ENCODE peak calls at places on chromosomes 2 and 18, in six cellular contexts. E is A549, F is K562, U is HepG2, T is endothelial cell of umbilical vein, Q is GM12878. N is an unnamed sample.

GRCh38 chr2:238320648-238321281 is 447 bp downstream of the TRAF3IP1 start:
- DNase-seq in Q (no peak), T (no peak), F (peak), E (no peak), U (no peak), N (peak)

GRCh38 chr2:71668326-71669057 is 215.1 kb downstream of the DYSF start:
- DNase-seq in F (no peak), E (no peak), Q (no peak), T (no peak), U (no peak), N (no peak)

GRCh38 chr2:14903709-14904374 is 271.3 kb downstream of the LRATD1 start:
- DNase-seq in E (peak), T (no peak), Q (peak), F (peak), U (peak), N (peak)

GRCh38 chr2:174522553-174522952 is 35.7 kb upstream of the GPR155 start:
- DNase-seq in Q (no peak), F (no peak), T (peak), E (peak), U (no peak), N (peak)

GRCh38 chr2:56167616-56168015 is 16.2 kb upstream of the CCDC85A start:
- DNase-seq in F (no peak), E (no peak), T (no peak), Q (no peak), U (no peak), N (no peak)

GRCh38 chr18:23169683-23170082 is 34.4 kb downstream of the CABLES1 start:
- DNase-seq in E (no peak), F (no peak), U (no peak), Q (no peak), T (no peak), N (no peak)

GRCh38 chr2:23618696-23619530 is 233.9 kb downstream of the KLHL29 start:
- DNase-seq in U (no peak), T (no peak), E (no peak), Q (no peak), F (no peak), N (no peak)

GRCh38 chr2:54429811-54430600 is 26.1 kb upstream of the SPTBN1 start:
- DNase-seq in E (peak), Q (no peak), T (peak), F (peak), U (no peak), N (peak)

GRCh38 chr2:28360066-28360741 is 32.5 kb upstream of the FOSL2 start:
- DNase-seq in E (no peak), T (no peak), F (no peak), U (no peak), Q (no peak), N (peak)

GRCh38 chr2:241261628-241262027 is 53.8 kb downstream of the HDLBP start:
- DNase-seq in U (no peak), T (no peak), E (no peak), Q (no peak), F (no peak), N (no peak)

GRCh38 chr18:48889115-48889941 is 61.4 kb downstream of the SMAD7 start:
- DNase-seq in F (no peak), Q (no peak), U (no peak), T (no peak), E (no peak), N (no peak)

GRCh38 chr2:71252862-71253261 is 26.0 kb upstream of the PAIP2B start:
- DNase-seq in T (no peak), Q (no peak), E (no peak), F (no peak), U (no peak), N (no peak)

GRCh38 chr2:170396799-170397459 is 219.0 kb downstream of the MYO3B start:
- DNase-seq in Q (no peak), E (peak), T (peak), F (no peak), U (peak), N (peak)

GRCh38 chr2:40448476-40449079 is 3.3 kb downstream of the SLC8A1 start:
- DNase-seq in E (peak), F (no peak), U (peak), T (peak), Q (no peak), N (peak)

GRCh38 chr2:141641462-141641861 is 489.4 kb downstream of the LRP1B start:
- DNase-seq in E (no peak), F (no peak), U (no peak), T (no peak), Q (no peak), N (no peak)

GRCh38 chr2:240993446-240994160 is 4.8 kb upstream of the SNED1 start:
- DNase-seq in E (no peak), U (no peak), Q (no peak), F (no peak), T (no peak), N (no peak)

GRCh38 chr18:77098033-77098432 is 34.5 kb downstream of the MBP start:
- DNase-seq in U (no peak), E (no peak), T (no peak), F (no peak), Q (no peak), N (peak)

GRCh38 chr2:101253713-101254085 is 1.0 kb downstream of the CNOT11 start:
- DNase-seq in T (peak), F (no peak), U (no peak), E (no peak), Q (no peak), N (peak)

GRCh38 chr2:89763581-89764485 is 1072.4 kb downstream of the RPIA start:
- DNase-seq in F (no peak), U (no peak), E (no peak), Q (no peak), T (no peak), N (no peak)
- TF ChIP-seq MYC in F (no peak), U (no peak), E (no peak), Q (no peak), T (no peak), N (no peak)

GRCh38 chr2:231821908-231822307 is 35.7 kb downstream of the COPS7B start:
- DNase-seq in U (no peak), T (no peak), E (no peak), Q (no peak), F (no peak), N (peak)

GRCh38 chr2:231819449-231820042 is 33.3 kb downstream of the COPS7B start:
- DNase-seq in Q (no peak), T (no peak), U (peak), E (no peak), F (no peak), N (no peak)

GRCh38 chr2:231816327-231817026 is 30.2 kb downstream of the COPS7B start:
- DNase-seq in T (no peak), E (no peak), U (no peak), Q (no peak), F (no peak), N (no peak)

GRCh38 chr2:231820786-231821303 is 34.6 kb downstream of the COPS7B start:
- DNase-seq in Q (no peak), F (no peak), T (no peak), E (no peak), U (no peak), N (peak)
- TF ChIP-seq MYC in Q (no peak), F (no peak), T (no peak), E (no peak), U (no peak), N (no peak)

GRCh38 chr2:119756837-119757236 is 2.9 kb upstream of the PTPN4 start:
- DNase-seq in Q (no peak), F (no peak), E (no peak), U (peak), T (peak), N (peak)
- TF ChIP-seq MYC in Q (no peak), F (no peak), E (no peak), U (no peak), T (no peak), N (no peak)

GRCh38 chr2:17815466-17816184 is 635 bp upstream of the MSGN1 start:
- DNase-seq in E (no peak), T (peak), F (no peak), Q (no peak), U (no peak), N (no peak)
- TF ChIP-seq MYC in E (no peak), T (no peak), F (no peak), Q (no peak), U (no peak), N (no peak)

GRCh38 chr2:31347788-31348187 is 66.8 kb downstream of the XDH start:
- DNase-seq in Q (no peak), U (no peak), T (no peak), F (no peak), E (peak), N (no peak)
- TF ChIP-seq MYC in Q (no peak), U (no peak), T (no peak), F (no peak), E (no peak), N (no peak)

DNA sequence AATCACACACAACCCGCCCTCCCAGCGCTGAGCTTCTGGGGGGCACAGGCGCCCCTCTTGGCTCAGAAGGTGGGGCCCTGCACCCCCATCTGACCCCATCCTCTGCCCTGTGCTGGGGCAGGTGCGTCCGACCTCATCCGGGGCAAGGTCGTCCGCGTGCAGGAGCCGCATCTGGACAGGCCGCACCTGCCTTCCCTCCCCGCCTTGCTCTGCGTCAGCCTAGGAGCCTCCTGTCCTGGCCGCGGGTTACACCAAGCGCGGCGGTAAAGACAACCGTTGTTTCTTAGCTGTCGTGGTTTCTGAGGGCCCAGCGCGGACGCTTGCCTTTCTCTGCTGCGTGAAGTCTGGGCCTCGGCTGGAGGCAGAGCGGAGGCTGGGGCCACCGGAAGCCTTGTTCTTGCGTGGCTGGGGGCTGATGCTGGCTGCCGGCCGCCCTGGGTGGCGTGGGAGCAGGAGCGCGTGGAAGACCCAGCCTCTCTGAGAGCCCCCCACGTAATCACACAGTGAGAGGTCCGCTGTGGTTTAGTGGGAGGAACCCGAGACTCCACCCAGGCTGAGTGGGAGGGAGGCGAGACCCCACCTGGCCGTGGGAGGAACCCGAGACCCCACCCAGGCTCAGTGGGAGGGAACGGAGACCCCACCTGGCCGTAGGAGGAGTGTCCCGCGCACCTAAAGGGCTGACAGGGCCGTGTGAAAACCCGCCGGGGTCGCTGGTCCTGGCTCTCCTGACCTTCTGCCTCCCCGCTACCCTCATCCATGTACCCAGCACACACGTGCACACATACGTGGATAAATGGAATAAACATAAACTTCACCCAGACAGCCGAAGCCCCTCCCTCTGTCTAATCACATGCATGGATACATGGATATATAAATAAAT is 51.8 kb downstream of the KCNG2 start:
- DNase-seq in T (no peak), U (no peak), E (no peak), F (no peak), Q (no peak), N (no peak)
- TF ChIP-seq MYC in T (no peak), U (no peak), E (no peak), F (no peak), Q (no peak), N (no peak)

DNA sequence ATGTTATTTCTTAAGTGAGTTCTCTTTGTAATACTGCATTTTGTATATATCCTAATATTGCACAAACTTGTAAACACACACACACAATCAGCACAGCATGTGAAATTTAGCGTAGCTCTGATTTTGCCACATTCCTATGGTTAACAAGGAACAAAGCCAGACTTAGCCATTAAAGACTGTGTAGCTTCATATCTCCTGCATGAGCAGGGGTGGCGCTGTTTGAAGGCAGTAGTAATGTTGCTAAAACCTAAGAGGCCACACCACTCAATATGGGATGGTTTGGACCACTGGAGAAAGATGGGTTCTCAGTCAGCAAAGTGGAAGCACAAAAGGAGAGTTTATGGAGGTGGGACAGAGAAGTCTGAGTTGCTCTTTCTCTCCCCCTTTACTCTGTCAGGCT is 61.1 kb upstream of the RND3 start:
- DNase-seq in F (no peak), Q (no peak), T (no peak), U (peak), E (peak), N (peak)
- TF ChIP-seq MYC in F (no peak), Q (no peak), T (no peak), U (no peak), E (no peak), N (no peak)

GRCh38 chr2:129375587-129375986 is 603.9 kb upstream of the RAB6C start:
- DNase-seq in Q (no peak), U (no peak), E (no peak), T (no peak), F (no peak), N (no peak)
- TF ChIP-seq MYC in Q (no peak), U (no peak), E (no peak), T (no peak), F (no peak), N (no peak)

DNA sequence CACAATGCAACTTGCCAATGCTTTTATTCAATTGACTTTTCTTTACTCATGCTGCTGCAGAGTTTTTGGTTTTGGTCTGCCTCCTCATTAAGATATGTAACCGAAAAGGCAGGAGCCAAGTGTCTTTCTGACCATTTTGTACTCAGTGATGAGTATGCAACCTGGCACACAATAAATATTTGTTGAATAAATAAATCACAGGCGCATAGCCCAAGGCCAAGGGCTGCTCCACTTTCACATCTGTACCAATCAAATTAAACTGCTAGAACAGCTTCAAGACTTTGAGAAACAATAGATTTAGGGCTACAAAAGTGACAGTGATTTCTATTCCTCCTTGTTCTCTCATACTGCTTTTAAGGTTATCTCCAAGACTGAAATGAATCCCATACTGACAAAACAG is 828.2 kb downstream of the RNF144A start:
- DNase-seq in F (no peak), E (no peak), Q (no peak), T (no peak), U (no peak), N (no peak)
- TF ChIP-seq MYC in F (no peak), E (no peak), Q (no peak), T (no peak), U (no peak), N (no peak)